ENCODE peak calls at places on chromosomes 16 and 17, in five cellular contexts. D, A, S, T and H are unnamed samples.

GRCh38 chr17:76529643-76530488 is 7.6 kb downstream of the CYGB start:
- DNase-seq in D (no peak), A (no peak), S (peak), T (peak), H (peak)

GRCh38 chr16:10906482-10906881 is 29.5 kb downstream of the CIITA start:
- DNase-seq in D (no peak), A (no peak), S (no peak), T (no peak), H (no peak)

GRCh38 chr17:1030684-1031557 is 34.0 kb downstream of the TIMM22 start:
- DNase-seq in D (no peak), A (no peak), S (no peak), T (no peak), H (peak)

GRCh38 chr17:40068917-40069750 is 6.4 kb downstream of the THRA start:
- DNase-seq in D (peak), A (no peak), S (no peak), T (peak), H (peak)

GRCh38 chr16:57694191-57694555 is 433 bp upstream of the DRC7 start:
- DNase-seq in D (no peak), A (no peak), S (peak), T (no peak), H (no peak)

GRCh38 chr16:78504391-78504945 is 405.0 kb downstream of the WWOX start:
- DNase-seq in D (no peak), A (no peak), S (no peak), T (no peak), H (no peak)

GRCh38 chr17:77323413-77324171 is 182.8 kb downstream of the SEC14L1 start:
- DNase-seq in D (no peak), A (no peak), S (no peak), T (peak), H (peak)

GRCh38 chr17:67707442-67707841 is 10.3 kb upstream of the NOL11 start:
- DNase-seq in D (no peak), A (no peak), S (no peak), T (no peak), H (peak)

GRCh38 chr16:11636172-11636721 is 32.0 kb upstream of the SNN start:
- DNase-seq in D (no peak), A (peak), S (peak), T (no peak), H (no peak)

GRCh38 chr17:2172447-2172938 is 117.6 kb downstream of the HIC1 start:
- DNase-seq in D (no peak), A (no peak), S (no peak), T (no peak), H (no peak)

GRCh38 chr16:19936431-19936830 is 51.8 kb upstream of the GPRC5B start:
- DNase-seq in D (no peak), A (no peak), S (no peak), T (no peak), H (no peak)

GRCh38 chr17:67434061-67434525 is 57.0 kb downstream of the PITPNC1 start:
- DNase-seq in D (no peak), A (no peak), S (no peak), T (no peak), H (no peak)

GRCh38 chr16:87536795-87537142 is 43.9 kb upstream of the ZCCHC14 start:
- DNase-seq in D (no peak), A (no peak), S (no peak), T (no peak), H (no peak)

GRCh38 chr16:88909431-88910210 is 43.2 kb upstream of the PABPN1L start:
- DNase-seq in D (no peak), A (no peak), S (no peak), T (no peak), H (no peak)

GRCh38 chr16:86325895-86326294 is 184.4 kb upstream of the FOXF1 start:
- DNase-seq in D (no peak), A (no peak), S (no peak), T (no peak), H (no peak)

GRCh38 chr16:89050868-89051311 is 42.8 kb upstream of the ACSF3 start:
- DNase-seq in D (no peak), A (no peak), S (no peak), T (no peak), H (no peak)

GRCh38 chr16:74460542-74460941 is 39.3 kb upstream of the CLEC18B start:
- DNase-seq in D (no peak), A (no peak), S (peak), T (no peak), H (no peak)

GRCh38 chr17:4357030-4357635 is 9.3 kb downstream of the UBE2G1 start:
- DNase-seq in D (no peak), A (no peak), S (no peak), T (no peak), H (no peak)

GRCh38 chr16:87003414-87003755 is 313.8 kb downstream of the C16orf95 start:
- DNase-seq in D (no peak), A (no peak), S (no peak), T (no peak), H (no peak)

GRCh38 chr16:11916524-11917285 is 949 bp upstream of the GSPT1 start:
- DNase-seq in D (no peak), A (no peak), S (peak), T (peak), H (no peak)

GRCh38 chr16:86016201-86016965 is 117.4 kb downstream of the IRF8 start:
- DNase-seq in D (peak), A (peak), S (peak), T (peak), H (peak)

GRCh38 chr16:9077001-9077809 is 14.2 kb upstream of the HAPSTR1 start:
- DNase-seq in D (no peak), A (no peak), S (peak), T (no peak), H (peak)

GRCh38 chr17:21525464-21526130 is 149.4 kb downstream of the KCNJ12 start:
- DNase-seq in D (no peak), A (no peak), S (no peak), T (no peak), H (no peak)

GRCh38 chr17:66301864-66302741 is at the start of gene PRKCA:
- DNase-seq in D (no peak), A (no peak), S (peak), T (peak), H (peak)

GRCh38 chr17:64091116-64091515 is 38.8 kb downstream of the ERN1 start:
- DNase-seq in D (peak), A (no peak), S (no peak), T (no peak), H (no peak)

GRCh38 chr17:39750131-39751015 is 12.6 kb downstream of the GRB7 start:
- DNase-seq in D (no peak), A (no peak), S (peak), T (no peak), H (peak)

GRCh38 chr17:4540224-4541040 is 14.8 kb downstream of the MYBBP1A start:
- DNase-seq in D (no peak), A (no peak), S (peak), T (peak), H (no peak)

GRCh38 chr17:27538156-27538955 is 82.1 kb downstream of the KSR1 start:
- DNase-seq in D (no peak), A (no peak), S (no peak), T (no peak), H (no peak)

GRCh38 chr16:16120044-16120381 is 103.3 kb downstream of the ABCC6 start:
- DNase-seq in D (no peak), A (no peak), S (no peak), T (no peak), H (no peak)

GRCh38 chr17:80807882-80808281 is 183.8 kb upstream of the CHMP6 start:
- DNase-seq in D (no peak), A (no peak), S (no peak), T (no peak), H (no peak)

GRCh38 chr17:81666092-81666341 is 388 bp downstream of the OXLD1 start:
- DNase-seq in D (no peak), A (no peak), S (peak), T (no peak), H (no peak)

GRCh38 chr17:79478841-79479240 is 132.0 kb downstream of the RBFOX3 start:
- DNase-seq in D (no peak), A (no peak), S (no peak), T (no peak), H (no peak)

GRCh38 chr17:59561042-59561441 is 4.4 kb upstream of the DHX40 start:
- DNase-seq in D (no peak), A (no peak), S (peak), T (peak), H (peak)

GRCh38 chr16:88734361-88734728 is 28.0 kb downstream of the CTU2 start:
- DNase-seq in D (no peak), A (no peak), S (no peak), T (no peak), H (no peak)

GRCh38 chr17:49104511-49105074 is 28.0 kb upstream of the B4GALNT2 start:
- DNase-seq in D (no peak), A (no peak), S (no peak), T (no peak), H (no peak)

GRCh38 chr17:35222452-35222851 is 20.4 kb upstream of the SLFN5 start:
- DNase-seq in D (no peak), A (no peak), S (no peak), T (no peak), H (no peak)

GRCh38 chr16:49701867-49702494 is 153.9 kb downstream of the ZNF423 start:
- DNase-seq in D (no peak), A (no peak), S (no peak), T (no peak), H (no peak)

GRCh38 chr16:56382901-56383355 is 42.4 kb downstream of the AMFR start:
- DNase-seq in D (no peak), A (no peak), S (peak), T (no peak), H (no peak)

GRCh38 chr16:75379911-75380847 is 53.1 kb downstream of the CFDP1 start:
- DNase-seq in D (peak), A (no peak), S (no peak), T (no peak), H (no peak)

GRCh38 chr17:50028207-50029120 is 27.4 kb upstream of the ITGA3 start:
- DNase-seq in D (no peak), A (no peak), S (no peak), T (no peak), H (peak)

GRCh38 chr17:17874478-17874877 is 37.7 kb upstream of the SREBF1 start:
- DNase-seq in D (no peak), A (no peak), S (no peak), T (no peak), H (no peak)
- TF ChIP-seq POLR2AphosphoS5 in D (no peak), A (no peak), S (no peak), T (no peak), H (no peak)

GRCh38 chr17:57442401-57442823 is 186.1 kb downstream of the MSI2 start:
- DNase-seq in D (no peak), A (no peak), S (no peak), T (no peak), H (no peak)

GRCh38 chr17:57443781-57444180 is 187.5 kb downstream of the MSI2 start:
- DNase-seq in D (no peak), A (no peak), S (no peak), T (no peak), H (no peak)

GRCh38 chr17:57441270-57441600 is 184.9 kb downstream of the MSI2 start:
- DNase-seq in D (no peak), A (no peak), S (no peak), T (no peak), H (no peak)

GRCh38 chr17:57444632-57445031 is 188.3 kb downstream of the MSI2 start:
- DNase-seq in D (no peak), A (no peak), S (no peak), T (no peak), H (no peak)

GRCh38 chr17:57442914-57443571 is 186.7 kb downstream of the MSI2 start:
- DNase-seq in D (no peak), A (no peak), S (no peak), T (no peak), H (no peak)
- TF ChIP-seq JUND in D (no peak), A (no peak), S (no peak), T (no peak), H (no peak)

GRCh38 chr17:12622726-12623125 is 43.0 kb upstream of the MYOCD start:
- DNase-seq in D (no peak), A (no peak), S (no peak), T (no peak), H (no peak)
- TF ChIP-seq EP300 in D (no peak), A (no peak), S (no peak), T (no peak), H (no peak)

DNA sequence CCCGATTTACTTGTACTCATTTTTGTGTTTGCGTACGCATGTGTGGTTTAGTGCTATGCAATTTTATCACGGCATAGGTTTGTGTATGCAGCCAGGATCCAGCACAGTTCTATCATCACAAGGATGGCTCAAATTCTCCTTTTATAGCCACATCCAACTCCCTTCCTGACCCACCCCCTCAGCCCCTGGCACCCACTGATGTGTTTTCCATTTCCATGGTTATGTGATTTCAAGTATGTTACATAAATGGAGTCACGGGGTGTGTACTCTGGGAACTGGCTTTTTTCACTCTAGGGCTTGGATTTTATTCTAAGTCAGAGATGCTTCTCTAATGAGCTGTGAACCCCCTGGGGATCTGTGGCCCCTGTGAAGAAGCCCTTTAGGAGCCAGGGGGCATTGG is 16.8 kb downstream of the IL4R start:
- DNase-seq in D (no peak), A (no peak), S (no peak), T (no peak), H (no peak)
- TF ChIP-seq POLR2AphosphoS5 in D (no peak), A (no peak), S (no peak), T (no peak), H (no peak)

GRCh38 chr17:51107666-51108227 is 12.9 kb downstream of the SPAG9 start:
- DNase-seq in D (no peak), A (no peak), S (no peak), T (no peak), H (no peak)
- TF ChIP-seq JUND in D (no peak), A (no peak), S (no peak), T (no peak), H (no peak)

DNA sequence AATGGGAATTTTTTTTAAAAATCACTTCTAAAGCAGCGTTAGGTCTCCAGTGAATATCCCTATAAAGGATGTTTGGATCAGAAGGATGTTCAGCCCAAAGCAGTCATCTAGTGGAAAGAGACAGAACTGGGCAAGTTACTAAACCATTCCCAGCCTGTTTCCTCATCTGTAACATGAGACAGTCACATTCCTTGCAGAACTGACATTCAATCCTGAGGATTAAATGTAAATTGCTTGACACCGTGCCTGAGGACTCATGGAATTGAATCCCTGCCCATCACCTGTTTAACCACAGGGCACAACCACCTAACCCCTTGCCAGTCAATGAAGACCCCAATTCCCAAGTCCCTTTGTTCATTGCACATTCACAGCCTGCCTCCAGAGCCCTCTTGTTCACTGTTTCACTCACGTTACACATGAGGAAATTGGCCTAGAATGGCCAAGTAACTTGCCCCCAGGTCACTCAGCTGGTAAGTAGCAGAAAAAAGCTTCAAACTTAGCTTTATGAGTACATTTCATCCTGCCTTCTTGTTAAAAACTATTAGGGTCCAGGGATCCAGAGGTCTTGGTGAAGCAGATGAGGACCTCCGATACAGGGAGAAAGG is 1.4 kb downstream of the CMTM2 start:
- DNase-seq in D (no peak), A (no peak), S (peak), T (no peak), H (no peak)
- TF ChIP-seq EP300 in D (no peak), A (no peak), S (no peak), T (no peak), H (no peak)